ENCODE peak calls at places on chromosomes 12 and 14, in six cellular contexts. F, P, W, X, V and D are unnamed samples.

GRCh38 chr12:106080111-106080732 is 58.5 kb downstream of the NUAK1 start:
- DNase-seq in W (no peak), P (no peak), F (no peak), V (no peak), X (peak), D (no peak)

GRCh38 chr14:100476012-100476822 is 111.0 kb downstream of the BEGAIN start:
- DNase-seq in V (no peak), P (peak), X (peak), W (no peak), F (no peak), D (peak)

GRCh38 chr12:42961395-42961794 is 371.8 kb upstream of the PRICKLE1 start:
- DNase-seq in X (peak), V (no peak), P (no peak), F (no peak), W (no peak), D (no peak)

GRCh38 chr12:4047441-4047840 is 174.2 kb upstream of the PARP11 start:
- DNase-seq in P (no peak), X (no peak), F (no peak), V (no peak), W (no peak), D (no peak)

GRCh38 chr12:85872497-85873091 is 1.5 kb upstream of the NTS start:
- DNase-seq in W (no peak), F (no peak), X (peak), V (no peak), P (no peak), D (no peak)

GRCh38 chr12:80374615-80375014 is 69.4 kb upstream of the PTPRQ start:
- DNase-seq in W (no peak), X (no peak), F (no peak), P (no peak), V (no peak), D (no peak)

GRCh38 chr12:118061876-118062791 is 1.2 kb upstream of the WSB2 start:
- DNase-seq in X (peak), V (peak), F (no peak), W (peak), P (peak), D (peak)

GRCh38 chr12:14612895-14613294 is 45.2 kb upstream of the PLBD1 start:
- DNase-seq in F (no peak), W (no peak), P (no peak), V (no peak), X (no peak), D (no peak)

GRCh38 chr14:67704484-67705089 is 2.9 kb downstream of the RDH12 start:
- DNase-seq in V (no peak), P (peak), X (peak), W (no peak), F (peak), D (peak)

GRCh38 chr12:104672501-104673265 is 215.9 kb downstream of the CHST11 start:
- DNase-seq in X (peak), P (no peak), W (peak), F (no peak), V (no peak), D (no peak)

GRCh38 chr12:112850343-112850742 is 56.4 kb upstream of the OAS1 start:
- DNase-seq in V (no peak), W (no peak), X (no peak), P (no peak), F (no peak), D (no peak)

GRCh38 chr14:22336031-22336430 is 253.0 kb downstream of the DAD1 start:
- DNase-seq in W (no peak), P (no peak), X (no peak), F (no peak), V (no peak), D (no peak)

GRCh38 chr14:75979071-75979571 is 2.7 kb downstream of the TGFB3 start:
- DNase-seq in W (no peak), P (no peak), V (peak), X (peak), F (no peak), D (peak)

GRCh38 chr12:78096909-78097597 is 266.4 kb downstream of the NAV3 start:
- DNase-seq in F (no peak), W (no peak), P (no peak), X (peak), V (no peak), D (no peak)

GRCh38 chr12:26205298-26205697 is 9.9 kb downstream of the SSPN start:
- DNase-seq in P (no peak), V (no peak), W (no peak), F (no peak), X (no peak), D (no peak)

GRCh38 chr12:62372134-62372533 is 94.5 kb upstream of the MON2 start:
- DNase-seq in V (no peak), F (no peak), W (no peak), X (no peak), P (no peak), D (no peak)

GRCh38 chr12:45991289-45992249 is 1.2 kb upstream of the SCAF11 start:
- DNase-seq in W (peak), F (peak), V (peak), X (peak), P (peak), D (peak)

GRCh38 chr14:82642425-82642824 is 1108.8 kb upstream of the SEL1L start:
- DNase-seq in X (no peak), W (no peak), F (no peak), P (peak), V (no peak), D (no peak)

GRCh38 chr12:94710933-94711332 is 60.6 kb upstream of the TMCC3 start:
- DNase-seq in X (peak), V (peak), P (peak), W (no peak), F (no peak), D (no peak)